ENCODE peak calls at places on chromosomes 5 and 9, in four cellular contexts. One of them, this sample, is unnamed.

GRCh38 chr9:132840980-132841379 is 37.1 kb downstream of the AK8 start:
- DNase-seq in A549: no peak
- DNase-seq in GM12878: no peak
- DNase-seq in K562: no peak
- DNase-seq in this sample: no peak

GRCh38 chr9:134742822-134743221 is 101.2 kb downstream of the COL5A1 start:
- DNase-seq in A549: no peak
- DNase-seq in GM12878: no peak
- DNase-seq in K562: no peak
- DNase-seq in this sample: no peak

GRCh38 chr5:119238265-119239118 is 117.3 kb upstream of the TNFAIP8 start:
- DNase-seq in A549: no peak
- DNase-seq in GM12878: no peak
- DNase-seq in K562: no peak
- DNase-seq in this sample: no peak

GRCh38 chr5:180313677-180314076 is 21.8 kb upstream of the MAPK9 start:
- DNase-seq in A549: no peak
- DNase-seq in GM12878: no peak
- DNase-seq in K562: peak
- DNase-seq in this sample: no peak

GRCh38 chr9:99051353-99051752 is 53.6 kb upstream of the TGFBR1 start:
- DNase-seq in A549: no peak
- DNase-seq in GM12878: no peak
- DNase-seq in K562: no peak
- DNase-seq in this sample: no peak

GRCh38 chr5:114648940-114649339 is 287.1 kb downstream of the KCNN2 start:
- DNase-seq in A549: no peak
- DNase-seq in GM12878: no peak
- DNase-seq in K562: no peak
- DNase-seq in this sample: no peak

GRCh38 chr9:88478236-88478635 is 56.7 kb upstream of the NXNL2 start:
- DNase-seq in A549: no peak
- DNase-seq in GM12878: no peak
- DNase-seq in K562: no peak
- DNase-seq in this sample: peak

GRCh38 chr5:149450199-149450598 is 71.1 kb upstream of the IL17B start:
- DNase-seq in A549: no peak
- DNase-seq in GM12878: no peak
- DNase-seq in K562: no peak
- DNase-seq in this sample: peak

GRCh38 chr5:115979628-115980041 is 17.4 kb downstream of the LVRN start:
- DNase-seq in A549: no peak
- DNase-seq in GM12878: no peak
- DNase-seq in K562: no peak
- DNase-seq in this sample: peak

GRCh38 chr5:55966284-55966683 is 28.5 kb downstream of the IL6ST start:
- DNase-seq in A549: no peak
- DNase-seq in GM12878: no peak
- DNase-seq in K562: no peak
- DNase-seq in this sample: no peak

GRCh38 chr9:93119953-93120845 is 13.9 kb downstream of the NINJ1 start:
- DNase-seq in A549: peak
- DNase-seq in GM12878: no peak
- DNase-seq in K562: peak
- DNase-seq in this sample: peak

GRCh38 chr5:34585601-34586104 is 70.5 kb upstream of the RAI14 start:
- DNase-seq in A549: peak
- DNase-seq in GM12878: no peak
- DNase-seq in K562: no peak
- DNase-seq in this sample: peak

GRCh38 chr5:157312492-157312891 is 46.6 kb downstream of the CYFIP2 start:
- DNase-seq in A549: peak
- DNase-seq in GM12878: peak
- DNase-seq in K562: peak
- DNase-seq in this sample: peak

GRCh38 chr5:140344683-140345423 is 1.6 kb downstream of the HBEGF start:
- DNase-seq in A549: peak
- DNase-seq in GM12878: no peak
- DNase-seq in K562: peak
- DNase-seq in this sample: peak

GRCh38 chr5:158154226-158155005 is 295.5 kb upstream of the CLINT1 start:
- DNase-seq in A549: no peak
- DNase-seq in GM12878: no peak
- DNase-seq in K562: no peak
- DNase-seq in this sample: peak

GRCh38 chr9:22036866-22037626 is 27.9 kb upstream of the CDKN2B start:
- DNase-seq in A549: no peak
- DNase-seq in GM12878: no peak
- DNase-seq in K562: no peak
- DNase-seq in this sample: peak

GRCh38 chr5:36158144-36158543 is 6.2 kb downstream of the SKP2 start:
- DNase-seq in A549: no peak
- DNase-seq in GM12878: no peak
- DNase-seq in K562: no peak
- DNase-seq in this sample: peak

GRCh38 chr9:110157812-110158629 is 49.9 kb downstream of the C9orf152 start:
- DNase-seq in A549: no peak
- DNase-seq in GM12878: no peak
- DNase-seq in K562: no peak
- DNase-seq in this sample: no peak

GRCh38 chr5:58842851-58843250 is 260.0 kb downstream of the RAB3C start:
- DNase-seq in A549: no peak
- DNase-seq in GM12878: no peak
- DNase-seq in K562: no peak
- DNase-seq in this sample: peak

GRCh38 chr5:93578813-93579560 is 2.0 kb downstream of the NR2F1-AS1 start:
- DNase-seq in A549: no peak
- DNase-seq in GM12878: no peak
- DNase-seq in K562: no peak
- DNase-seq in this sample: peak

GRCh38 chr9:89613912-89614311 is 9.1 kb downstream of the GADD45G start:
- DNase-seq in A549: no peak
- DNase-seq in GM12878: no peak
- DNase-seq in K562: no peak
- DNase-seq in this sample: no peak

DNA sequence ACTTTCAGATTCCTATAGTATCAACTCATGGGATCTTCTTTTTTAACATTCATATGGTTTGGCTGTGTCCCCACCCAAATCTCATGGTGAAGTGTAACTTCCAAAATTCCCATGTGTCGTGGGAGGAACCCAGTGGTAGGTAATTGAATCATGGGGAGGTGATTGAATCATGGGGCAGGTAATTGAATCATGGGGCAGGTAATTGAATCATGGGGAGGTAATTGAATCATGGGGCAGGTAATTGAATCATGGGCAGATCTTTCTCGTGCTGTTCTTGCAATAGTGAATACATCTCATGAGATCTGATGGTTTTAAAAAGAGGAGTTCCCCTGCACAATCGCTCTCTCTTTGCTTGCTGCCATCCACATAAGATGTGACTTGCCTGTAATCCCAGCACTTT is 21.8 kb upstream of the AGGF1 start:
- DNase-seq in A549: no peak
- DNase-seq in GM12878: no peak
- DNase-seq in K562: no peak
- DNase-seq in this sample: no peak
- TF ChIP-seq ELK1 in A549: no peak
- TF ChIP-seq ELK1 in GM12878: no peak
- TF ChIP-seq ELK1 in K562: no peak
- TF ChIP-seq ELK1 in this sample: no peak

DNA sequence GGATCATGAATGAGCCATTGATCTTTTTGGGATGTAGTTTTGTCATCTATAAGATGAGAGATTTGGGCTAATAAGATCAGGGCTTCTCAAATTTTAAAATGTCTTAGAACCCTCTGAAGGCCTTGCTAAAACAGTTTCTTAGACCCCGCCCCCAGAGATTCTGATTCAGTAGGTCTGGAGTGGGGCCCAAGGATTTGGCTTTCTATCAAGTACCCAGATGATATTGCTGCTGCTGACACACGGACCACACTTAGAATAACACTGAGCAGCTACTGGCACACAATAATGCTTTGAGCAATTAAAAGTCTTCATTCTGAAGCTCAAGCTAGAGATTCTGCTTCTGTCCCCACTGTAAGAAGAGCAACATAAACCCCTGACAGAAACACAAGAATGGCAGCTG is 216.7 kb downstream of the SMARCA2 start:
- DNase-seq in A549: no peak
- DNase-seq in GM12878: no peak
- DNase-seq in K562: no peak
- DNase-seq in this sample: peak
- TF ChIP-seq ELK1 in A549: no peak
- TF ChIP-seq ELK1 in GM12878: no peak
- TF ChIP-seq ELK1 in K562: no peak
- TF ChIP-seq ELK1 in this sample: no peak

DNA sequence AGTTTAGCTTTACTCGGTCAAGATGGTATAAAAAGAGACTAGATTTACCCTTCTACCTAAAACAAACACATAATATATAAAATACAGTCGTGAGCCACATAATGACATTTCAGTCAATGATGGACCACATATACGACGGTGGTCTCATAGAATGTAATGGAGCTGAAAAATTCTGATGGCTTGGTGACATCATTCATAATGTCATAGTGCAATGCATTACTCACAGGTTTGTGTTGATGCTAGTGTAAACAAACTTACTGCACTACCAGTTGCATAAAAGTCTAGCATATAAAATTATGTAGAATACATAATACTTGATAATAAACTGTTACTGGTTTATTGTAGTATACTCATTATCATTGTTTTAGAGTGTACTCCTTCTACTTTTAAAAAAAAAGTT is 115.9 kb upstream of the GDNF start:
- DNase-seq in A549: no peak
- DNase-seq in GM12878: no peak
- DNase-seq in K562: no peak
- DNase-seq in this sample: no peak
- TF ChIP-seq ELK1 in A549: no peak
- TF ChIP-seq ELK1 in GM12878: no peak
- TF ChIP-seq ELK1 in K562: no peak
- TF ChIP-seq ELK1 in this sample: no peak

DNA sequence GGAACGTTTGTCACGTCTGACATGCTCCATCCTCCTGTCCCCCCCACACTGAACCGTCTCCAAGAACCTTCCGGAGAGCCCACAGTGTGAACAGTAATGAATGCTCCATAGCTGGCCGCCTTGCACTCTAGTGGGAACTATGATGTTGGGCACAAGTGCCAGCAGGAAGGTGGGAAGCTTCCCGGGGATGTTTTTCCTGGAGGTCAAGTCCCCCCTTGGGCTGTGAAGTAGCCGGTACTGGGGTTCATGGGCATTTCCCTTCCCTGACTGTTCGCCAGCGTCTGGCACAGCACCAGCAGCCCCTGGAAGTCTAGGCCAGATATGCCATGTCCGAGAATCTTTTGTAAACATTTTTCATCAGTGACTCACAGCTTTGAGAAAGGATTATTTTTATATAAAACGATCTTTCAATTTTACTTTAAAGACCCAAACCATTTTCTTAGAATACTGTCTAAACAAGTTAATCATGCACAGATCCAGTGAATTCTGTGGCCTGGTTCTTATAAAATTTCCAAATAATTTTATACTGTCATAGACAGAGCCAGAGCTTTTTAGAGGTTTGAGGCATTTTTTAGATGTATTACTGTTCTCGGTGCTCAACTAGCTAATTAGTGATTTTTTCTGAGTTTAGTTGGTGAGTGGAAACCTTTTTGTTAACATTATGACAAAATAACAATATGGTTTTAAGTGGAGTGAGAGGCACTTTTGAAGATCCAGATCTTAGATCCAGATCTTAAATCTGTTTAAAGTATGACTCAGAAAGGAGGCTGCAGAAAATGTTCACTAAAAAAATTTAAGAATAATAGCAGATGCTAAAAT is 11.6 kb downstream of the ABL1 start:
- DNase-seq in A549: peak
- DNase-seq in GM12878: no peak
- DNase-seq in K562: no peak
- DNase-seq in this sample: peak
- TF ChIP-seq ELK1 in A549: no peak
- TF ChIP-seq ELK1 in GM12878: no peak
- TF ChIP-seq ELK1 in K562: no peak
- TF ChIP-seq ELK1 in this sample: no peak

GRCh38 chr5:170314696-170315095 is 17.1 kb upstream of the LCP2 start:
- DNase-seq in A549: no peak
- DNase-seq in GM12878: no peak
- DNase-seq in K562: no peak
- DNase-seq in this sample: no peak
- TF ChIP-seq ELK1 in A549: no peak
- TF ChIP-seq ELK1 in GM12878: no peak
- TF ChIP-seq ELK1 in K562: no peak
- TF ChIP-seq ELK1 in this sample: no peak

GRCh38 chr5:133657036-133657435 is 44.7 kb upstream of the FSTL4 start:
- DNase-seq in A549: no peak
- DNase-seq in GM12878: no peak
- DNase-seq in K562: no peak
- DNase-seq in this sample: no peak

GRCh38 chr5:133661389-133661788 is 49.0 kb upstream of the FSTL4 start:
- DNase-seq in A549: no peak
- DNase-seq in GM12878: no peak
- DNase-seq in K562: no peak
- DNase-seq in this sample: no peak

GRCh38 chr5:133655966-133656365 is 43.6 kb upstream of the FSTL4 start:
- DNase-seq in A549: no peak
- DNase-seq in GM12878: no peak
- DNase-seq in K562: no peak
- DNase-seq in this sample: no peak

GRCh38 chr5:133662578-133662977 is 50.2 kb upstream of the FSTL4 start:
- DNase-seq in A549: peak
- DNase-seq in GM12878: no peak
- DNase-seq in K562: no peak
- DNase-seq in this sample: no peak

DNA sequence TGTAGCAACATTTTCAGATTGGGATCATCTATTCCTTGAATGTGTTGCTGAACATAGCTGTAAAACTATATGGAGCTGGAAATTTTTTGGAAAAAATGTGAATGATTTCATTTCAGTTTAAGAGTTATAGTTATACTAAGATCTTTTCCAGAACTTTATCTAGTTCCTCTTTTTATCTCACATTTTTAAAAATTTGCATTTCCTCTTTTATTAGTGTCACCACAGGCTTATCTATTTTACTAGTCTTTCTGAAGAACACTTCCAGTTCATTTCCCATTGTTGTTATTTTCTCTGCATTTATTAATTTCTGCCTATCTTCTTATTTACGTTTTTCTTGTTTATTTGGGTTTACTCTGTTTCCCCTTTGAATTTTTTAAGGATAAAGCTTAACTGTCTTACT is 46.0 kb upstream of the FSTL4 start:
- DNase-seq in A549: no peak
- DNase-seq in GM12878: no peak
- DNase-seq in K562: no peak
- DNase-seq in this sample: no peak
- TF ChIP-seq ELK1 in A549: no peak
- TF ChIP-seq ELK1 in GM12878: no peak
- TF ChIP-seq ELK1 in K562: no peak
- TF ChIP-seq ELK1 in this sample: no peak

DNA sequence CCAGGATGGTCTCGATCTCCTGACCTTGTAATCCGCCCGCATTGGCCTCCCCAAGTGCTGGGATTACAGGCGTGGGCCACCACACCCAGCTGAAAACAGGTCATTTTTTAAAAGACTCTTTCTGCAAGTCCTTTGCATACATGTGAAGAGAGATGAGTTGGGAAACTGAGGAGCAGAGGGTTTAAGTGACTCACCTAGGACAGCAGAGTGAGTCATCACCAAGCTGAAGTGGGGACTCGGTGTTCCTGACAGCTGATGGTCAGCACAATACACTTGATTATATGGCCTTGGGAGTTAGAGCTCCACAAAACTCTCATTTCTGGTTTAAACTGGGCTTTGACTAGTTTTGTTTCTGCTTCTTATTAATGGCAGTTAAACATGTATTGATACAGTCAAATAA is 38.1 kb upstream of the SSBP2 start:
- DNase-seq in A549: no peak
- DNase-seq in GM12878: no peak
- DNase-seq in K562: peak
- DNase-seq in this sample: peak
- TF ChIP-seq ELK1 in A549: no peak
- TF ChIP-seq ELK1 in GM12878: no peak
- TF ChIP-seq ELK1 in K562: no peak
- TF ChIP-seq ELK1 in this sample: no peak

This sample was measured in IMR-90.